ENCODE peak calls at places on chromosomes 11 and 22, in seven cellular contexts. E is sigmoid colon, X is HFFc6, T is body of pancreas, K is D721Med, L is mammary epithelial cell, C is AG10803. O is an unnamed sample.
A peak's percentile ranks its signal among the peaks of the same experiment; 100 is the strongest.

GRCh38 chr11:126530416-126530815 is 174.9 kb downstream of the ST3GAL4 start:
- DNase-seq in L (no peak), T (no peak), E (no peak), C (no peak), X (no peak), K (no peak), O (no peak)

GRCh38 chr11:11345099-11345498 is 8.0 kb downstream of the CSNK2A3 start:
- DNase-seq in C (no peak), T (no peak), K (no peak), E (no peak), L (no peak), X (no peak), O (no peak)

GRCh38 chr11:1390603-1391164 is 950 bp downstream of the BRSK2 start:
- DNase-seq in T (peak; percentile 69), E (no peak), L (no peak), K (no peak), X (no peak), C (no peak), O (peak; percentile 50)

GRCh38 chr11:88807349-88807748 is 258.4 kb downstream of the GRM5 start:
- DNase-seq in X (no peak), C (no peak), K (no peak), T (no peak), E (no peak), L (no peak), O (no peak)

GRCh38 chr22:24554316-24555159 is at the start of gene GUCD1:
- DNase-seq in T (no peak), L (peak; percentile 36), K (no peak), X (peak; percentile 14), E (no peak), C (peak; percentile 37), O (peak; percentile 18)

GRCh38 chr11:59173964-59174663 is 2.2 kb downstream of the DTX4 start:
- DNase-seq in K (no peak), T (peak; percentile 56), L (peak; percentile 78), X (no peak), C (peak; percentile 19), E (peak; percentile 74), O (no peak)

GRCh38 chr22:39265143-39265542 is 20.4 kb upstream of the PDGFB start:
- DNase-seq in L (no peak), E (no peak), T (no peak), C (no peak), K (no peak), X (no peak), O (no peak)

GRCh38 chr11:111528557-111528956 is 12.0 kb upstream of the LAYN start:
- DNase-seq in E (no peak), X (no peak), C (peak; percentile 28), T (no peak), K (no peak), L (no peak), O (no peak)

GRCh38 chr11:2392241-2392959 is 8.2 kb upstream of the TSSC4 start:
- DNase-seq in E (no peak), K (no peak), T (no peak), L (no peak), C (no peak), X (no peak), O (no peak)

GRCh38 chr22:48065852-48066251 is 1303.4 kb downstream of the TBC1D22A start:
- DNase-seq in X (no peak), K (no peak), L (no peak), C (no peak), E (peak; percentile 48), T (no peak), O (no peak)

GRCh38 chr22:36425977-36426523 is 38.3 kb upstream of the MYH9 start:
- DNase-seq in X (no peak), C (no peak), K (no peak), L (no peak), E (no peak), T (no peak), O (peak; percentile 54)

GRCh38 chr22:33210129-33210784 is 152.1 kb upstream of the SYN3 start:
- DNase-seq in T (peak; percentile 19), E (no peak), X (peak; percentile 9), L (peak; percentile 24), K (peak; percentile 22), C (peak; percentile 40), O (peak; percentile 44)

GRCh38 chr22:47914481-47915097 is 1152.1 kb downstream of the TBC1D22A start:
- DNase-seq in X (no peak), C (no peak), K (no peak), L (no peak), T (no peak), E (no peak), O (no peak)

GRCh38 chr11:706439-706956 is 467 bp downstream of the EPS8L2 start:
- DNase-seq in E (no peak), X (peak; percentile 33), L (peak; percentile 73), K (no peak), T (peak; percentile 48), C (peak; percentile 43), O (no peak)

GRCh38 chr11:45859661-45860140 is 12.4 kb downstream of the CRY2 start:
- DNase-seq in K (no peak), T (peak; percentile 94), C (peak; percentile 100), X (peak; percentile 98), E (peak; percentile 99), L (peak; percentile 46), O (no peak)

GRCh38 chr11:2664886-2665746 is 34.7 kb downstream of the KCNQ1OT1 start:
- DNase-seq in E (peak; percentile 53), C (no peak), L (no peak), K (no peak), X (no peak), T (no peak), O (no peak)

GRCh38 chr11:26741036-26741435 is 19.2 kb upstream of the SLC5A12 start:
- DNase-seq in C (peak; percentile 36), L (no peak), K (no peak), X (peak; percentile 3), T (no peak), E (no peak), O (no peak)

GRCh38 chr11:96082002-96082899 is 158.3 kb upstream of the MTMR2 start:
- DNase-seq in E (no peak), L (no peak), T (no peak), C (no peak), X (no peak), K (no peak), O (no peak)

GRCh38 chr11:31804439-31805036 is 6.6 kb downstream of the PAX6 start:
- DNase-seq in L (no peak), C (no peak), K (peak; percentile 63), X (no peak), E (no peak), T (no peak), O (peak; percentile 25)

GRCh38 chr11:61742391-61742790 is 10.0 kb upstream of the MYRF start:
- DNase-seq in K (no peak), L (no peak), X (no peak), E (no peak), T (no peak), C (no peak), O (no peak)

GRCh38 chr11:113255096-113255495 is 59.3 kb upstream of the TTC12 start:
- DNase-seq in E (no peak), L (peak; percentile 27), X (no peak), C (no peak), K (no peak), T (no peak), O (no peak)

GRCh38 chr11:92152245-92152644 is 72.4 kb upstream of the FAT3 start:
- DNase-seq in L (no peak), C (peak; percentile 9), T (no peak), E (no peak), K (no peak), X (no peak), O (no peak)
- TF ChIP-seq CTCF in L (no peak), C (no peak), T (no peak), E (no peak), K (no peak), X (peak; percentile 19), O (peak; percentile 23)

GRCh38 chr11:121714356-121714755 is 261.6 kb upstream of the SORL1-AS1 start:
- DNase-seq in K (no peak), T (no peak), E (no peak), C (no peak), L (peak; percentile 20), X (peak; percentile 9), O (no peak)

GRCh38 chr11:121715395-121715794 is 262.6 kb upstream of the SORL1-AS1 start:
- DNase-seq in C (peak; percentile 49), L (no peak), E (no peak), K (no peak), X (no peak), T (no peak), O (no peak)

GRCh38 chr11:121717296-121717695 is 264.5 kb upstream of the SORL1-AS1 start:
- DNase-seq in C (peak; percentile 33), X (no peak), E (no peak), K (no peak), L (no peak), T (no peak), O (no peak)

GRCh38 chr11:121711900-121712424 is 259.2 kb upstream of the SORL1-AS1 start:
- DNase-seq in L (no peak), K (no peak), E (no peak), X (no peak), C (no peak), T (no peak), O (no peak)

DNA sequence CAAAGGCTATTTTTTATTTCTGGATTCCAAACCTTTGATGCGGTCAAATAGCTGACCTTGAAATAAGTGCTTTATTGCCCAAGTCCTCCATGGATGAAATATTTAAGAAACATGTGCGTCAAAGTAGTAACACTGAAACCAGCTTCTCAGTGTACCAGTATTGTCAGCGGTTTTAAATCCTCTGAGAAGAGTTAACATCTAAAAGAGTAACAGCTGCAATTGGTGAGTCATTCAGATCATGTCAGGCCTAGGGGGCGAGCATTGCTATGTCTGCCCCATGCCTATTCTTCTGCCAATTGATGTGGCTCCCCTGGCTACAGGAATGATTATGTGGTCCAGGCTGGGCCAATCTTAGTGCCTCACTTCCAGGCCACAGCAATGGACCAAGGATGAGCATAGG is 263.3 kb upstream of the SORL1-AS1 start:
- DNase-seq in K (no peak), L (no peak), T (no peak), E (no peak), X (no peak), C (peak; percentile 80), O (no peak)
- TF ChIP-seq CTCF in K (no peak), L (no peak), T (no peak), E (no peak), X (no peak), C (peak; percentile 1), O (no peak)

GRCh38 chr11:123707606-123708205 is 33.8 kb downstream of the ZNF202 start:
- DNase-seq in X (peak; percentile 72), L (peak; percentile 52), K (no peak), T (peak; percentile 65), E (no peak), C (peak; percentile 57), O (peak; percentile 66)
- TF ChIP-seq CTCF in X (peak; percentile 88), L (peak; percentile 90), K (peak; percentile 98), T (no peak), E (peak; percentile 48), C (peak; percentile 92), O (peak; percentile 88)

GRCh38 chr11:3773180-3773579 is 24.2 kb downstream of the NUP98 start:
- DNase-seq in K (no peak), L (no peak), X (no peak), C (no peak), E (no peak), T (no peak), O (no peak)

GRCh38 chr11:3781423-3781822 is 15.9 kb downstream of the NUP98 start:
- DNase-seq in E (no peak), T (no peak), C (peak; percentile 52), K (no peak), X (peak; percentile 27), L (peak; percentile 61), O (no peak)

GRCh38 chr11:3775761-3776406 is 21.5 kb downstream of the NUP98 start:
- DNase-seq in X (no peak), K (no peak), L (no peak), C (no peak), T (no peak), E (no peak), O (no peak)
- TF ChIP-seq CTCF in X (peak; percentile 9), K (no peak), L (no peak), C (peak; percentile 1), T (no peak), E (no peak), O (no peak)